ENCODE peak calls at places on chromosomes 1 and 21, in nine cellular contexts. Q, X, V, O, U, A, T, C and L are unnamed samples.

GRCh38 chr21:39885119-39885848 is 18.0 kb downstream of the PCP4 start:
- DNase-seq in Q (peak; percentile 81), X (no peak), V (no peak), O (no peak), U (no peak), A (no peak), T (no peak), C (no peak), L (no peak)

GRCh38 chr1:164771568-164772350 is 212.8 kb downstream of the PBX1 start:
- DNase-seq in Q (no peak), X (peak; percentile 82), V (no peak), O (peak; percentile 93), U (no peak), A (peak; percentile 83), T (no peak), C (peak; percentile 92), L (peak; percentile 81)

GRCh38 chr1:214472362-214472761 is 79.0 kb downstream of the PTPN14 start:
- DNase-seq in Q (no peak), X (no peak), V (no peak), O (peak; percentile 44), U (no peak), A (no peak), T (no peak), C (peak; percentile 45), L (no peak)

GRCh38 chr1:8381618-8382017 is 63.7 kb downstream of the SLC45A1 start:
- DNase-seq in Q (peak; percentile 20), X (peak; percentile 26), V (no peak), O (peak; percentile 75), U (no peak), A (no peak), T (no peak), C (peak; percentile 82), L (peak; percentile 76)

GRCh38 chr1:42730988-42731387 is 9.0 kb downstream of the CLDN19 start:
- DNase-seq in Q (no peak), X (no peak), V (peak; percentile 65), O (no peak), U (no peak), A (no peak), T (no peak), C (peak; percentile 11), L (peak; percentile 14)

GRCh38 chr1:34824817-34825454 is 32.1 kb downstream of the GJA4 start:
- DNase-seq in Q (no peak), X (no peak), V (no peak), O (no peak), U (no peak), A (no peak), T (no peak), C (no peak), L (no peak)

GRCh38 chr1:226110249-226111108 is 48.0 kb downstream of the H3-3A start:
- DNase-seq in Q (peak; percentile 83), X (peak; percentile 83), V (peak; percentile 67), O (peak; percentile 73), U (peak; percentile 67), A (no peak), T (peak; percentile 52), C (peak; percentile 63), L (peak; percentile 61)

GRCh38 chr1:42740756-42741580 is 932 bp upstream of the CLDN19 start:
- DNase-seq in Q (peak; percentile 51), X (no peak), V (no peak), O (no peak), U (no peak), A (no peak), T (no peak), C (no peak), L (no peak)

GRCh38 chr1:44646276-44646675 is 28.0 kb downstream of the TMEM53 start:
- DNase-seq in Q (no peak), X (no peak), V (no peak), O (no peak), U (no peak), A (no peak), T (no peak), C (peak; percentile 21), L (peak; percentile 76)

GRCh38 chr1:59664167-59664566 is 150.6 kb upstream of the HOOK1 start:
- DNase-seq in Q (no peak), X (no peak), V (no peak), O (no peak), U (no peak), A (no peak), T (no peak), C (no peak), L (no peak)

GRCh38 chr1:59670662-59671061 is 144.1 kb upstream of the HOOK1 start:
- DNase-seq in Q (no peak), X (no peak), V (no peak), O (no peak), U (no peak), A (no peak), T (no peak), C (no peak), L (no peak)

GRCh38 chr1:59667020-59667419 is 147.7 kb upstream of the HOOK1 start:
- DNase-seq in Q (no peak), X (no peak), V (no peak), O (no peak), U (no peak), A (no peak), T (no peak), C (no peak), L (no peak)

GRCh38 chr1:59669752-59670312 is 144.9 kb upstream of the HOOK1 start:
- DNase-seq in Q (peak; percentile 73), X (peak; percentile 90), V (no peak), O (peak; percentile 70), U (no peak), A (peak; percentile 78), T (peak; percentile 48), C (peak; percentile 68), L (peak; percentile 74)

GRCh38 chr1:59666106-59666505 is 148.6 kb upstream of the HOOK1 start:
- DNase-seq in Q (no peak), X (peak; percentile 39), V (no peak), O (no peak), U (no peak), A (no peak), T (no peak), C (no peak), L (peak; percentile 22)
- TF ChIP-seq CTCF in Q (no peak), X (no peak), V (no peak), O (peak; percentile 23), U (no peak), A (peak; percentile 19), T (no peak), C (no peak), L (no peak)

GRCh38 chr21:37425684-37426083 is 59.1 kb downstream of the DYRK1A start:
- DNase-seq in Q (no peak), X (no peak), V (no peak), O (no peak), U (no peak), A (no peak), T (no peak), C (no peak), L (no peak)

GRCh38 chr21:37427221-37427620 is 60.6 kb downstream of the DYRK1A start:
- DNase-seq in Q (no peak), X (no peak), V (no peak), O (no peak), U (no peak), A (no peak), T (no peak), C (no peak), L (no peak)

GRCh38 chr21:37423103-37423502 is 56.5 kb downstream of the DYRK1A start:
- DNase-seq in Q (no peak), X (no peak), V (no peak), O (no peak), U (no peak), A (no peak), T (no peak), C (no peak), L (no peak)

GRCh38 chr21:37422382-37422781 is 55.8 kb downstream of the DYRK1A start:
- DNase-seq in Q (no peak), X (no peak), V (no peak), O (no peak), U (no peak), A (no peak), T (no peak), C (no peak), L (no peak)

DNA sequence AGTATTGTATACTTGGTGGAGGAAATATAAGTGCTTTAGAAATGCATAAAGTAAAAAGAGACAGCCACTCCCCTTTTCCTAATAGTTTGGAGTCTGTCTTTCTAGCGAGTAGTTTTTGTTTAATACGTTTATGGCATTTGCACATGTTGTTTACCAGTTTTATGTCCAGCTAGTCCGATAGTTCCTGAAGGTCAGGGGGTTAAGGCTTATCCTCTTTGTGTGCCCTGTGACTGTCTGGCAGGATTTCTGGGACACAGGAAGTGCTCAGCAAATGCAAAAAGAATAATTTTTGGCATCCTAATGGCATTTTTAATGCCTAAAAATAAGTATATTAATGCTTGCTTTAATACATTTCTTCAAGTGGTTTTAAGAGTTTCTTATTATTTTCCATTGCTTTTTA is 58.4 kb downstream of the DYRK1A start:
- DNase-seq in Q (no peak), X (no peak), V (no peak), O (peak; percentile 50), U (no peak), A (no peak), T (no peak), C (no peak), L (no peak)
- H3K4me3 ChIP-seq in Q (no peak overlapping the region), X (no peak overlapping the region), V (no peak overlapping the region), O (no peak overlapping the region), U (no peak overlapping the region), A (no peak overlapping the region), T (no peak overlapping the region), C (no peak overlapping the region), L (no peak overlapping the region)

GRCh38 chr1:177495878-177496277 is 325.1 kb downstream of the BRINP2 start:
- DNase-seq in Q (no peak), X (no peak), V (no peak), O (no peak), U (no peak), A (no peak), T (no peak), C (no peak), L (peak; percentile 30)
- TF ChIP-seq CTCF in Q (no peak), X (no peak), V (no peak), O (peak; percentile 12), U (no peak), A (peak; percentile 39), T (no peak), C (no peak), L (peak; percentile 31)

GRCh38 chr1:244435562-244436205 is 16.0 kb downstream of the ADSS2 start:
- DNase-seq in Q (no peak), X (peak; percentile 76), V (no peak), O (peak; percentile 51), U (no peak), A (peak; percentile 49), T (no peak), C (peak; percentile 55), L (peak; percentile 60)
- H3K4me3 ChIP-seq in Q (no peak overlapping the region), X (no peak overlapping the region), V (no peak overlapping the region), O (no peak overlapping the region), U (no peak overlapping the region), A (no peak overlapping the region), T (no peak overlapping the region), C (no peak overlapping the region), L (no peak overlapping the region)

DNA sequence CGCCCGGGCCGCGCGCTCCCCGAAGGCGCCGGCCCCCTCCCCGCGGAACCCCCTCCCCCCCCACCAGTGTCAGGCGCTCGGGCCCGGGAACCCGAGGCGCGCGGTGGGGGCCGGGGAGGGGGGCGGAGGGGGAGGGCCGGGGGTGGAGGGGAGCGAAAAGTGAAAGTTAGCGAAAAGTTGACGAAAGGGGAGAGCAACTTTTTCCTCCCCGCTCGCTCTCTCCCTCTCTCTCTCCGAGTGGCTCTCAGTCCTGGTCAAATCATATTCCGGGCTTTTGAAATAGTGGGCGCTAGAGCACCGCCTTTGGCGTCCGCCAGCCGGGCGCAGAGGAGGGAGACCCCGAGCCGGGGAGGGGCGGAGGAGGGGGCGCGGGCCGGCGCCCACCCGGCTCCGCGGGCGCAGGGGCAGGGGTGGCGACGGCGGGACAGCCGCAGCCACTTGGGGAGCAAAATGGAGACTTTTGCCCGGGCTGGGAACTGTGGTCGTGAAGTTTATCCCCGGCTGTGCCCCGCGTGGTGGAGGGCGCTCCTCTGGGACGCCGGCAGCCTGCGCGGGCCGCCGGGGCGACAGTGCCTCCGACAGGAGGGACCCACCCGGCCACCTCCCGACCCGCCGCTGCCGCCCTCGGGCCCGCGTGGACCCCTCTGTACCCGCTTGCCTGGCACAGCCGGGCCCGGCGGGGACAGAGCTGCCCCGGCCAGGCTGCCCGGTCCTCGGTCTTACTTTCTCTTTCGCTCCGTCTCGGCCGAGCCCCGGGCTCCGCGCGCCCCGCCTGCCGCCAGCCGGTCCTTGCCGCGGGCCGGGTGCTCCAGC is 694 bp downstream of the PRDM16 start:
- DNase-seq in Q (peak; percentile 84), X (peak; percentile 66), V (peak; percentile 36), O (peak; percentile 47), U (peak; percentile 63), A (peak; percentile 50), T (peak; percentile 30), C (peak; percentile 81), L (peak; percentile 25)
- TF ChIP-seq CTCF in Q (peak; percentile 21), X (no peak), V (no peak), O (peak; percentile 14), U (no peak), A (peak; percentile 56), T (peak; percentile 54), C (peak; percentile 57), L (peak; percentile 5)